ENCODE peak calls at places on chromosome 17, in five cellular contexts. V is GM20000, D is tibial nerve, I is cardiac muscle cell, R is fibroblast of villous mesenchyme. Q is an unnamed sample.

GRCh38 chr17:29136998-29137730 is 43.0 kb downstream of the MYO18A start:
- DNase-seq in V (no peak), D (no peak), I (no peak), R (no peak), Q (no peak)

GRCh38 chr17:78127888-78128615 is 503 bp downstream of the TMC6 start:
- DNase-seq in V (peak), D (no peak), I (peak), R (no peak), Q (peak)

GRCh38 chr17:62760059-62760887 is 47.8 kb downstream of the MARCHF10 start:
- DNase-seq in V (no peak), D (no peak), I (no peak), R (peak), Q (no peak)

GRCh38 chr17:55672585-55673501 is 49.8 kb downstream of the TMEM100 start:
- DNase-seq in V (no peak), D (no peak), I (no peak), R (peak), Q (no peak)

GRCh38 chr17:19569785-19570496 is 36.3 kb downstream of the SLC47A1 start:
- DNase-seq in V (no peak), D (no peak), I (no peak), R (no peak), Q (no peak)

GRCh38 chr17:42456223-42457106 is 2.2 kb upstream of the ATP6V0A1 start:
- DNase-seq in V (peak), D (no peak), I (no peak), R (peak), Q (peak)

GRCh38 chr17:53058031-53058430 is 764.7 kb upstream of the KIF2B start:
- DNase-seq in V (no peak), D (no peak), I (no peak), R (no peak), Q (no peak)

GRCh38 chr17:2215616-2216364 is 87.8 kb downstream of the SMG6 start:
- DNase-seq in V (peak), D (peak), I (peak), R (peak), Q (peak)

GRCh38 chr17:6677158-6677831 is 25.7 kb downstream of the C17orf100 start:
- DNase-seq in V (no peak), D (no peak), I (no peak), R (peak), Q (no peak)

GRCh38 chr17:32546031-32546444 is 59.2 kb downstream of the CDK5R1 start:
- DNase-seq in V (no peak), D (no peak), I (no peak), R (no peak), Q (no peak)

GRCh38 chr17:5097101-5097834 is 14.4 kb downstream of the ZNF232 start:
- DNase-seq in V (no peak), D (no peak), I (peak), R (no peak), Q (no peak)

GRCh38 chr17:67491009-67491677 is 114.1 kb downstream of the PITPNC1 start:
- DNase-seq in V (no peak), D (peak), I (no peak), R (peak), Q (no peak)

GRCh38 chr17:2689411-2690164 is 22.0 kb downstream of the CLUH start:
- DNase-seq in V (peak), D (no peak), I (no peak), R (no peak), Q (no peak)

GRCh38 chr17:77793888-77794235 is 164.6 kb upstream of the TNRC6C start:
- DNase-seq in V (no peak), D (no peak), I (no peak), R (no peak), Q (no peak)

GRCh38 chr17:1413281-1413791 is 13.3 kb upstream of the YWHAE start:
- DNase-seq in V (no peak), D (peak), I (no peak), R (peak), Q (no peak)

GRCh38 chr17:77203436-77203835 is 62.7 kb downstream of the SEC14L1 start:
- DNase-seq in V (no peak), D (no peak), I (no peak), R (no peak), Q (no peak)

GRCh38 chr17:27989046-27989445 is 53.4 kb upstream of the NLK start:
- DNase-seq in V (no peak), D (no peak), I (no peak), R (no peak), Q (no peak)

GRCh38 chr17:54839022-54839806 is 61.4 kb upstream of the TOM1L1 start:
- DNase-seq in V (no peak), D (no peak), I (no peak), R (no peak), Q (no peak)

GRCh38 chr17:8223356-8224063 is 13.1 kb upstream of the AURKB start:
- DNase-seq in V (peak), D (peak), I (peak), R (peak), Q (peak)

GRCh38 chr17:39196820-39197331 is 593 bp downstream of the CACNB1 start:
- DNase-seq in V (peak), D (no peak), I (peak), R (no peak), Q (peak)

GRCh38 chr17:35889818-35890773 is 9.9 kb upstream of the CCL5 start:
- DNase-seq in V (no peak), D (no peak), I (peak), R (peak), Q (no peak)

GRCh38 chr17:726331-726919 is 6.0 kb upstream of the TLCD3A start:
- DNase-seq in V (no peak), D (no peak), I (no peak), R (no peak), Q (no peak)

GRCh38 chr17:74442670-74443515 is 11.0 kb downstream of the GPRC5C start:
- DNase-seq in V (peak), D (peak), I (peak), R (no peak), Q (peak)

GRCh38 chr17:1718362-1719165 is 5.9 kb upstream of the WDR81 start:
- DNase-seq in V (no peak), D (no peak), I (no peak), R (no peak), Q (no peak)

GRCh38 chr17:82246365-82247174 is 17.7 kb downstream of the SLC16A3 start:
- DNase-seq in V (peak), D (no peak), I (no peak), R (peak), Q (no peak)

GRCh38 chr17:57468932-57469775 is 212.8 kb downstream of the MSI2 start:
- DNase-seq in V (peak), D (no peak), I (no peak), R (no peak), Q (peak)

GRCh38 chr17:31136319-31136718 is 41.5 kb downstream of the NF1 start:
- DNase-seq in V (no peak), D (no peak), I (no peak), R (peak), Q (no peak)
- TF ChIP-seq CTCF in V (no peak), D (no peak), I (no peak), R (no peak), Q (no peak)

GRCh38 chr17:80845863-80846671 is 145.6 kb upstream of the CHMP6 start:
- DNase-seq in V (no peak), D (no peak), I (no peak), R (no peak), Q (no peak)
- TF ChIP-seq CTCF in V (no peak), D (no peak), I (no peak), R (no peak), Q (no peak)

GRCh38 chr17:76103274-76104139 is at the start of gene EXOC7:
- DNase-seq in V (peak), D (peak), I (peak), R (peak), Q (peak)

GRCh38 chr17:76104140-76104895 is 731 bp upstream of the EXOC7 start:
- DNase-seq in V (no peak), D (no peak), I (no peak), R (no peak), Q (no peak)

GRCh38 chr17:76104896-76105231 is 1.3 kb upstream of the EXOC7 start:
- DNase-seq in V (no peak), D (no peak), I (no peak), R (no peak), Q (no peak)

GRCh38 chr17:76102944-76103273 is 678 bp downstream of the EXOC7 start:
- DNase-seq in V (no peak), D (no peak), I (no peak), R (peak), Q (no peak)

DNA sequence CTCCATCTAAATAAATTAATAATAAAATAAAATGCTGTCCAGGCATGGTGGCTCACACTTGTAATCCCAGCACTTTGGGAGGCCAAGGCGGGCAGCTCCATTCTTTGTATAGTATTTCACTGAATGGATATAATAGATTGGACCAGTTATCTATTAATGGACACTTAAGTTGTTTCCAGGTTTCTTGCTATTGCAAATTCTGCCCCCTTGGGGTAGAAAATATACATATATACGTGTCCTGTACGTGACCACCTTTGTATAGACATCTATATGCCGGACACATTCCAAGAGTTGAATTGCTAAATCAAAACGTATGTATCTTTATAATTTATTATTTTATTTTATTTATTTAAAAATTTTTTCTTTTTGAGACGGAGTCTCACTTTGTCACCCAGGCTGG is 3.9 kb upstream of the EXOC7 start:
- DNase-seq in V (no peak), D (no peak), I (no peak), R (peak), Q (no peak)
- TF ChIP-seq CTCF in V (no peak), D (no peak), I (peak), R (peak), Q (peak)

DNA sequence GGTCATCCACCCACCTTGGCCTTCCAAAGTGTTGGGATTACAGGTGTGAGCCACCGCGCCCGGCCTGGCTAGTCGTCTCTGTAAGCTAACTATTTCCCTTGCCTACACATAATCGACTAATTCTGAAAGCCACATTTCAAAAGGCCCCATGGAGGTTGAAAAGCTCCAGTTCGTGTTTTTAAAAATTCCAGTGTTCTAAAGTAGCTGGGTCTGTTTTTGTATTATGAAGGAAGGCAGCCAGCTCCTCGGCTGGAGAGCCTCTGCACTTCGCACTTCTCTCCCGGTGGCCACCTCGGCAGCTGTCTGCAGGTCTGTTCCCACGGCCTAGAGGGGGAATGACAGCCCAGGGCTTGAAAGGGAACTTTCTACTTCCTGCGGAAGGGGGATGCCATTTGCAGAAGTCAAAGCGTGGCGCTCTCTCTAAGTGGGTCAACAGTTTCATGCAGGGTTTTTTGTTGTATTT is 16.9 kb downstream of the HASPIN start:
- DNase-seq in V (peak), D (no peak), I (no peak), R (no peak), Q (no peak)
- TF ChIP-seq CTCF in V (no peak), D (no peak), I (no peak), R (no peak), Q (no peak)

GRCh38 chr17:17751996-17752821 is 71.0 kb downstream of the RAI1 start:
- DNase-seq in V (peak), D (peak), I (peak), R (peak), Q (peak)

GRCh38 chr17:17751489-17751995 is 70.3 kb downstream of the RAI1 start:
- DNase-seq in V (no peak), D (no peak), I (no peak), R (no peak), Q (no peak)

GRCh38 chr17:17750881-17751280 is 69.6 kb downstream of the RAI1 start:
- DNase-seq in V (peak), D (no peak), I (no peak), R (no peak), Q (peak)

GRCh38 chr17:17754719-17755686 is 73.7 kb downstream of the RAI1 start:
- DNase-seq in V (no peak), D (no peak), I (peak), R (no peak), Q (no peak)

GRCh38 chr17:17752822-17753448 is 71.7 kb downstream of the RAI1 start:
- DNase-seq in V (no peak), D (no peak), I (no peak), R (no peak), Q (no peak)
- TF ChIP-seq CTCF in V (no peak), D (no peak), I (no peak), R (no peak), Q (no peak)

DNA sequence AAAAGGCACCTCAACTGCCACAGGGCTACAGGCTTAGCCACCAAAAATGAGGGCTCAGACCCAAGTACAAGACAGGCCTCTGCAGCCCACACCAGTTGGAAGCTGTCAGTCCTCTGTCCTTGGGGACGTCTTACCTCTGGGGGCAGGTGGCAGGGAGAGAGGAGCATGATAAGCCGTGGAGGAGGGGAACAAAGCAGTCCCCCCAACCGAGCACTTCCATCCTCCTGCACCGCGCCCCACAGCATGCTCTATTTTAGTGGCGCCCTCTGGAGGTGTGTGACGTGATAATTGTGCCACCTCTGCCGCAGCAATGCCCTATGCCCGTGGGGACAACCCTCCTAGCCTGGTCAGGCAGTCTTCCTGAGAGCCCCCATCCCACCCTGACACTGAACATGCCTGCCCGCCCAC is 13.6 kb downstream of the G6PC3 start:
- DNase-seq in V (peak), D (no peak), I (no peak), R (no peak), Q (peak)
- TF ChIP-seq CTCF in V (no peak), D (no peak), I (peak), R (peak), Q (peak)

GRCh38 chr17:47618416-47618815 is 31.3 kb upstream of the KPNB1 start:
- DNase-seq in V (no peak), D (no peak), I (no peak), R (no peak), Q (no peak)

GRCh38 chr17:47624727-47625068 is 25.0 kb upstream of the KPNB1 start:
- DNase-seq in V (no peak), D (no peak), I (no peak), R (no peak), Q (no peak)

GRCh38 chr17:47622179-47622549 is 27.6 kb upstream of the KPNB1 start:
- DNase-seq in V (no peak), D (no peak), I (no peak), R (peak), Q (no peak)

GRCh38 chr17:47620503-47621245 is 29.0 kb upstream of the KPNB1 start:
- DNase-seq in V (no peak), D (no peak), I (no peak), R (no peak), Q (no peak)

DNA sequence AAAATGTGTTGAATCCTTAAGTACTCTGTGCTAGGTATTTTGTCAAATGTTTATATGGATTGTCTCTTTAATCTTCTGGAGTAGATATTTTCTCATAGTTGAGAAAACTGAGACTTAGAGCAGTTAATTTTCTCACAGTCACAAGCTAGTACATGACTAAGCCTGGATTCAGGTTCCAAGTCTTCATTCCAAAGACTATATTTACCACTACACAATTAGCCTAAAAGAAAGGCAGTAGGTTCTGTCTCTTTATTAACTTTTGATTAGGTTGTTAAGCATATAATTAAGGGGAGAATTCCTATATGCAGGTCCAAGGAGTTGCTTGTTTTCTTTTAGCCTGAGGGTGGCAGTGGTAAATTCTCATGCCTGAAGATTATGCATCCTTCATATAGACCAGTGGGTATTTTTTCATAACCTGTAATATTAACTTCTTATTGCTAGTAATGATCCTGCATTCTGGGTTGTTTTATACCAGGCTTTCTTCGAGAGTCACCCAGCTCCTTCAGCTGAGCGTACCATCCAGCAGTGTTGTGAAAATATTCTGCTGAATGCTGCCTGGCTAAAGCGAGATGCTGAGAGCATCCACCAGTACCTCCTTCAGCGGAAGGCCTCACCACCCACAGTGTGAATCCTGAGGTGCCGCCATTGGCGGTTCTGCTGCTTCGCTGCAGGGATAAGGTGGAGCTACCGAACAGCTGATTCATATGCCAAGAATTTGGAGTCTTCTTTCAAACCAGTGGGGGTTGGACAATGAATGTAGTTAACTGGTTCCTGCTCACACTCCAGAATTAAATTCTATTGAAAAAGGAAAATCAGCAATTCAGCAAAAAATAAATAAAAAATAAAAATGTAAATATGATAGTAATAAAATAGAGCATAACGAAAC is 28.2 kb upstream of the KPNB1 start:
- DNase-seq in V (no peak), D (no peak), I (peak), R (peak), Q (no peak)
- TF ChIP-seq CTCF in V (no peak), D (no peak), I (peak), R (peak), Q (no peak)

Q was measured in GM13977.